ENCODE peak calls at places on chromosomes 6 and 20, in seven cellular contexts. R is AG10803; T is heart left ventricle; L is CD8-positive, alpha-beta T cell; F is endothelial cell of umbilical vein; Z is heart right ventricle; O is adrenal gland. N is an unnamed sample.

GRCh38 chr20:48456361-48457184 is 371.2 kb downstream of the PREX1 start:
- DNase-seq in R (no peak), Z (no peak), T (no peak), O (no peak), F (no peak), L (no peak), N (no peak)

GRCh38 chr6:3381233-3382065 is 75.4 kb downstream of the SLC22A23 start:
- DNase-seq in L (no peak), R (no peak), T (no peak), Z (peak; percentile 38), F (no peak), O (no peak), N (no peak)

GRCh38 chr20:15759546-15760216 is 813.6 kb downstream of the KIF16B start:
- DNase-seq in T (no peak), L (no peak), R (peak; percentile 8), O (no peak), F (peak; percentile 21), Z (no peak), N (no peak)

GRCh38 chr6:149510793-149511512 is 26.1 kb upstream of the ZC3H12D start:
- DNase-seq in Z (no peak), T (no peak), R (no peak), F (no peak), L (no peak), O (no peak), N (no peak)

GRCh38 chr6:144345451-144345850 is 60.3 kb downstream of the UTRN start:
- DNase-seq in F (no peak), R (no peak), T (no peak), Z (no peak), O (no peak), L (no peak), N (no peak)

GRCh38 chr6:42742116-42742894 is 3.6 kb downstream of the TBCC start:
- DNase-seq in F (peak; percentile 75), L (no peak), O (no peak), R (peak; percentile 82), T (no peak), Z (no peak), N (no peak)

GRCh38 chr6:129475477-129476247 is 234.3 kb downstream of the ARHGAP18 start:
- DNase-seq in T (no peak), Z (no peak), L (no peak), R (no peak), F (no peak), O (no peak), N (no peak)

GRCh38 chr6:142384455-142385332 is 82.9 kb downstream of the ADGRG6 start:
- DNase-seq in L (no peak), F (no peak), R (peak; percentile 89), Z (no peak), T (no peak), O (no peak), N (peak; percentile 33)

GRCh38 chr6:130853555-130854183 is 26.5 kb downstream of the SMLR1 start:
- DNase-seq in T (no peak), R (peak; percentile 62), O (no peak), Z (no peak), F (no peak), L (no peak), N (peak; percentile 22)

GRCh38 chr6:36838896-36839818 is at the start of gene CPNE5:
- DNase-seq in R (no peak), L (no peak), T (peak; percentile 59), Z (peak; percentile 60), O (no peak), F (no peak), N (no peak)

GRCh38 chr6:163080228-163080627 is 334.3 kb upstream of the QKI start:
- DNase-seq in L (no peak), F (no peak), O (no peak), R (no peak), Z (no peak), T (no peak), N (no peak)

GRCh38 chr20:63976980-63977391 is 2.5 kb downstream of the SAMD10 start:
- DNase-seq in O (no peak), R (no peak), T (no peak), Z (peak; percentile 11), L (no peak), F (no peak), N (no peak)

GRCh38 chr20:35644806-35645205 is 19.9 kb downstream of the CPNE1 start:
- DNase-seq in T (no peak), L (no peak), O (no peak), R (no peak), F (no peak), Z (no peak), N (no peak)

GRCh38 chr20:34066476-34067090 is 45.5 kb downstream of the EIF2S2 start:
- DNase-seq in Z (no peak), L (no peak), O (no peak), T (no peak), F (no peak), R (peak; percentile 57), N (no peak)

GRCh38 chr6:39361657-39362486 is 39.4 kb upstream of the KCNK16 start:
- DNase-seq in L (peak; percentile 58), O (peak; percentile 73), F (peak; percentile 53), Z (peak; percentile 48), T (peak; percentile 58), R (peak; percentile 62), N (peak; percentile 78)

GRCh38 chr6:151121900-151122299 is 117.9 kb upstream of the AKAP12 start:
- DNase-seq in L (no peak), R (peak; percentile 20), Z (peak; percentile 68), O (peak; percentile 27), T (peak; percentile 72), F (no peak), N (no peak)

GRCh38 chr6:21831531-21832291 is 238.2 kb downstream of the SOX4 start:
- DNase-seq in F (no peak), Z (no peak), R (peak; percentile 85), L (no peak), O (no peak), T (no peak), N (peak; percentile 21)

GRCh38 chr6:110178626-110179405 is 654 bp downstream of the WASF1 start:
- DNase-seq in T (peak; percentile 34), O (peak; percentile 63), Z (peak; percentile 30), R (peak; percentile 64), F (peak; percentile 82), L (peak; percentile 78), N (peak; percentile 79)

GRCh38 chr6:122803056-122803695 is 14.1 kb downstream of the SMPDL3A start:
- DNase-seq in T (no peak), L (no peak), R (peak; percentile 80), O (no peak), Z (no peak), F (no peak), N (peak; percentile 85)

GRCh38 chr20:41167118-41167470 is 29.8 kb downstream of the PLCG1 start:
- DNase-seq in Z (no peak), T (peak; percentile 11), F (no peak), O (no peak), R (no peak), L (no peak), N (no peak)

GRCh38 chr6:13427346-13427745 is 60.1 kb downstream of the GFOD1 start:
- DNase-seq in Z (no peak), O (no peak), F (no peak), L (no peak), R (no peak), T (no peak), N (no peak)
- H3K4me3 ChIP-seq in Z (no peak overlapping the region), O (no peak overlapping the region), F (no peak overlapping the region), L (no peak overlapping the region), R (no peak overlapping the region), T (no peak overlapping the region), N (no peak overlapping the region)

GRCh38 chr20:25623225-25623735 is 534 bp downstream of the NANP start:
- DNase-seq in T (peak; percentile 46), Z (peak; percentile 47), L (peak; percentile 58), F (no peak), R (peak; percentile 40), O (peak; percentile 57), N (peak; percentile 34)

GRCh38 chr20:25622450-25623224 is 1.2 kb downstream of the NANP start:
- DNase-seq in F (peak; percentile 50), Z (no peak), T (no peak), O (no peak), L (no peak), R (no peak), N (peak; percentile 34)

GRCh38 chr20:25622049-25622448 is 1.8 kb downstream of the NANP start:
- DNase-seq in R (no peak), L (no peak), F (no peak), Z (no peak), T (no peak), O (no peak), N (no peak)

GRCh38 chr20:25624500-25624939 is 706 bp upstream of the NANP start:
- DNase-seq in R (no peak), O (no peak), F (no peak), T (no peak), L (no peak), Z (no peak), N (peak; percentile 35)

GRCh38 chr20:25623736-25624499 is at the start of gene NANP:
- DNase-seq in R (peak; percentile 98), O (peak; percentile 97), L (peak; percentile 86), Z (peak; percentile 96), F (peak; percentile 99), T (peak; percentile 98), N (peak; percentile 99)
- TF ChIP-seq CTCF in R (no peak), O (no peak), L (no peak), Z (no peak), F (no peak), T (no peak), N (peak; percentile 25)

GRCh38 chr20:62686869-62687830 is 21.5 kb upstream of the NTSR1 start:
- DNase-seq in T (no peak), L (no peak), O (no peak), F (no peak), R (no peak), Z (no peak), N (no peak)
- H3K4me3 ChIP-seq in T (no peak overlapping the region), L (no peak overlapping the region), O (no peak overlapping the region), F (no peak overlapping the region), R (no peak overlapping the region), Z (no peak overlapping the region), N (no peak overlapping the region)

GRCh38 chr6:91173651-91174050 is 586.8 kb upstream of the MAP3K7 start:
- DNase-seq in R (no peak), L (no peak), Z (no peak), T (no peak), O (no peak), F (no peak), N (no peak)

GRCh38 chr6:91164105-91164504 is 577.2 kb upstream of the MAP3K7 start:
- DNase-seq in Z (no peak), O (no peak), F (no peak), T (no peak), L (no peak), R (no peak), N (no peak)

GRCh38 chr6:91166271-91166670 is 579.4 kb upstream of the MAP3K7 start:
- DNase-seq in L (no peak), R (no peak), O (no peak), F (no peak), T (no peak), Z (no peak), N (no peak)

GRCh38 chr6:91167846-91168245 is 581.0 kb upstream of the MAP3K7 start:
- DNase-seq in R (no peak), T (no peak), F (no peak), O (no peak), L (no peak), Z (no peak), N (peak; percentile 19)
- TF ChIP-seq CTCF in R (no peak), T (no peak), F (peak; percentile 8), O (no peak), L (no peak), Z (no peak), N (peak; percentile 56)

N was measured in choroid plexus epithelial cell.